ENCODE peak calls at places on chromosomes 13 and 19, in five cellular contexts. L is lower lobe of right lung, X is brain microvascular endothelial cell, S is heart left ventricle, H is Karpas-422. I is an unnamed sample.
A peak's percentile ranks its signal among the peaks of the same experiment; 100 is the strongest.

GRCh38 chr13:77398825-77399620 is 72.1 kb upstream of the MYCBP2 start:
- DNase-seq in L (no peak), X (no peak), S (no peak), H (no peak), I (no peak)

GRCh38 chr19:41528106-41528505 is 47.9 kb upstream of the CEACAM21 start:
- DNase-seq in L (no peak), X (no peak), S (no peak), H (no peak), I (no peak)

GRCh38 chr13:23751195-23751594 is 138.0 kb downstream of the MIPEP start:
- DNase-seq in L (no peak), X (peak; percentile 36), S (no peak), H (no peak), I (no peak)

GRCh38 chr13:87444135-87444534 is 227.0 kb upstream of the SLITRK5 start:
- DNase-seq in L (no peak), X (no peak), S (no peak), H (no peak), I (no peak)

GRCh38 chr19:5321851-5322681 is 18.5 kb downstream of the PTPRS start:
- DNase-seq in L (no peak), X (no peak), S (no peak), H (peak; percentile 53), I (no peak)

GRCh38 chr13:62920181-62920580 is 1504.5 kb upstream of the PCDH20 start:
- DNase-seq in L (no peak), X (no peak), S (no peak), H (no peak), I (no peak)

GRCh38 chr19:2507109-2507508 is 31.2 kb downstream of the GADD45B start:
- DNase-seq in L (no peak), X (peak; percentile 60), S (no peak), H (peak; percentile 46), I (no peak)

GRCh38 chr19:18203408-18203862 is 407 bp downstream of the RAB3A start:
- DNase-seq in L (peak; percentile 77), X (no peak), S (no peak), H (peak; percentile 78), I (no peak)

GRCh38 chr19:30316000-30316491 is 56.1 kb upstream of the ZNF536 start:
- DNase-seq in L (no peak), X (no peak), S (no peak), H (no peak), I (no peak)

GRCh38 chr13:92739306-92739818 is 487.2 kb upstream of the GPC6 start:
- DNase-seq in L (no peak), X (no peak), S (no peak), H (no peak), I (no peak)

GRCh38 chr19:39937094-39937493 is 2.7 kb upstream of the FCGBP start:
- DNase-seq in L (no peak), X (no peak), S (no peak), H (no peak), I (no peak)

GRCh38 chr13:110266431-110266809 is 40.5 kb downstream of the COL4A1 start:
- DNase-seq in L (no peak), X (no peak), S (no peak), H (no peak), I (no peak)

GRCh38 chr19:3039641-3040077 is 10.6 kb upstream of the TLE2 start:
- DNase-seq in L (no peak), X (no peak), S (no peak), H (peak; percentile 54), I (no peak)

GRCh38 chr13:32087955-32088747 is 56.6 kb downstream of the FRY start:
- DNase-seq in L (no peak), X (no peak), S (no peak), H (no peak), I (no peak)

GRCh38 chr19:40603071-40603718 is 2.0 kb downstream of the LTBP4 start:
- DNase-seq in L (no peak), X (no peak), S (peak; percentile 22), H (peak; percentile 61), I (no peak)

GRCh38 chr19:32691952-32692726 is 518 bp downstream of the NUDT19 start:
- DNase-seq in L (peak; percentile 87), X (peak; percentile 48), S (peak; percentile 80), H (peak; percentile 82), I (no peak)

GRCh38 chr19:40585677-40586422 is 9.2 kb downstream of the SHKBP1 start:
- DNase-seq in L (no peak), X (peak; percentile 87), S (no peak), H (no peak), I (no peak)

GRCh38 chr19:8973501-8974091 is 36.6 kb downstream of the MUC16 start:
- DNase-seq in L (no peak), X (peak; percentile 2), S (no peak), H (peak; percentile 71), I (no peak)

GRCh38 chr13:31722684-31723083 is 16.6 kb upstream of the RXFP2 start:
- DNase-seq in L (no peak), X (no peak), S (no peak), H (no peak), I (no peak)

GRCh38 chr13:31399690-31400089 is 199.9 kb downstream of the B3GLCT start:
- DNase-seq in L (no peak), X (no peak), S (no peak), H (no peak), I (no peak)

GRCh38 chr19:4373601-4374441 is 26.5 kb downstream of the SH3GL1 start:
- DNase-seq in L (no peak), X (no peak), S (peak; percentile 71), H (no peak), I (no peak)

GRCh38 chr13:61765940-61766666 is 350.5 kb upstream of the PCDH20 start:
- DNase-seq in L (no peak), X (no peak), S (no peak), H (no peak), I (no peak)

GRCh38 chr13:100269837-100270236 is 180.9 kb downstream of the PCCA start:
- DNase-seq in L (peak; percentile 77), X (peak; percentile 66), S (peak; percentile 73), H (no peak), I (no peak)

GRCh38 chr13:113774177-113775107 is 15.4 kb downstream of the TMEM255B start:
- DNase-seq in L (no peak), X (no peak), S (no peak), H (no peak), I (no peak)

GRCh38 chr19:11338164-11338563 is 1.3 kb downstream of the RAB3D start:
- DNase-seq in L (no peak), X (no peak), S (peak; percentile 11), H (no peak), I (no peak)

GRCh38 chr19:3186377-3186688 is 603 bp downstream of the NCLN start:
- DNase-seq in L (no peak), X (no peak), S (peak; percentile 31), H (peak; percentile 61), I (no peak)

GRCh38 chr19:18274303-18274775 is at the start of gene IQCN:
- DNase-seq in L (no peak), X (peak; percentile 29), S (no peak), H (no peak), I (no peak)

GRCh38 chr13:44219808-44220544 is 153.6 kb upstream of the SERP2 start:
- DNase-seq in L (no peak), X (peak; percentile 77), S (no peak), H (no peak), I (no peak)

GRCh38 chr19:11480927-11481776 is at the start of gene ELAVL3:
- DNase-seq in L (no peak), X (no peak), S (no peak), H (no peak), I (no peak)

GRCh38 chr13:100512422-100512821 is 76.2 kb downstream of the GGACT start:
- DNase-seq in L (no peak), X (peak; percentile 49), S (no peak), H (no peak), I (no peak)

GRCh38 chr13:59750860-59751259 is 412.9 kb downstream of the DIAPH3 start:
- DNase-seq in L (no peak), X (peak; percentile 80), S (no peak), H (no peak), I (no peak)
- H3K4me3 ChIP-seq in L (no peak overlapping the region), X (peak overlapping the region; percentile 41), S (no peak overlapping the region), H (no peak overlapping the region), I (no peak overlapping the region)

GRCh38 chr19:50910722-50911121 is 473 bp downstream of the KLK4 start:
- DNase-seq in L (no peak), X (no peak), S (no peak), H (no peak), I (no peak)

GRCh38 chr19:50909240-50910070 is 1.7 kb downstream of the KLK4 start:
- DNase-seq in L (peak; percentile 59), X (peak; percentile 43), S (no peak), H (peak; percentile 89), I (no peak)

GRCh38 chr19:50911206-50912101 is at the start of gene KLK4:
- DNase-seq in L (no peak), X (no peak), S (no peak), H (no peak), I (no peak)

GRCh38 chr19:50906217-50906616 is 5.0 kb downstream of the KLK4 start:
- DNase-seq in L (no peak), X (no peak), S (no peak), H (peak; percentile 90), I (no peak)

DNA sequence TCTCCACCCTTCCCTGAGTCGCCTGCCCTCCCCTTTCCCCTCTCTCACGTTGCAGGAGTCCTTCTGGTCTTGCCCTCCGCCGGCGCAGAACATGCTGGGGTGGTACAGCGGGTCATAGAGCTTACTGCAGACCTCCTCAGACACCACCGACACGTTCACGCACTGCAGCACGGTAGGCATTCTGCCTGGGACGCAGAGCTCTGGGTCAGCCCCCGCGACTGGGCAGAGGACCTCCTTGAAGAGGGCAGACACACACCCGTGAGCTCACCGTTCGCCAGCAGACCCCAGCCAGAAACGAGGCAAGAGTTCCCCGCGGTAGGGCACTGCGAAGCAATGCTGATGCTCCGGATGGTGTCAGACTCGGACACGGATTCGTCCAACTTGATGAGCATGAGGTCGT is 2.9 kb downstream of the KLK4 start:
- DNase-seq in L (no peak), X (no peak), S (no peak), H (no peak), I (no peak)
- H3K27ac ChIP-seq in L (no peak overlapping the region), X (no peak overlapping the region), S (no peak overlapping the region), H (no peak overlapping the region), I (no peak overlapping the region)

DNA sequence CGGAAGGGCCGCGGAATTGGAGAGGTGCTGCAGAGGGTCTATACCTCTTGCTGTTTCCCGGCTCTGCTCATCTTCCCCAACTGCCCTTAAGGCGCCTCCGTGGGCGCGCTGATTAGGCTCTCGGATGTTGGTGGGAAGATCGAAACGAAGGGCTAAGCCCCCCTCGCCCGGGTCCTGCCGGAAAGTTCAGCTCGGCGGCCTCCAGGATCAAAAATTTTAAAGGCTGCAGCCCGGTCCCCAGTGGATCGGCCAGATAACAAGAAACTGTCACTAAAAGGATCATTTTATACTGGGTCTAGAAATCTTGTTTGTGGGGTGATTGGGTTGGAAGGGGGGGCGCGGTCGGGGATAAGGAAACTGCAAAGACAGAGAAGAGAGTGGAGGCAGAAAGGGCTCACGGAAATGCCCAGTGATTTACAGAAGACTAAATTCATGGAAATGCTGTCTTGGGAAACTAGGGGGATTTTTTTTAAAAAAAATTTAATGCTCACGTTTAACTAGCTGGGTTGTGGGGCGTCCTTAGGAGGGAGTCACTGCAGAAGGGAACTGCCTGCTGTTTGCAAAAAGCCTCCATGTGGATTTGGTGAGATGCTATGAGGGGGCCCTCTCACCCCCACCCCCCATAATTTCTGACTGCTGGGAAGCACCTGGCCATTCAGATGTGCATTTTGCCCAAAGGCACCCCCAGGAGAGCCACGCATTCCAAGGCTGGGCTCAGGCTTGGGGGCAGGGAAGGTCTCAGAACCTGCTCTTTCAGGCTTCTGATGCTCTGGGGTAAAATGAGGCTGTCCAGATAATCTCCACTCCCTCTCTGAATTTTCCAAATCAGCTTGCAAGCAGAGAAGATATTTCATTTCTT is 7.7 kb downstream of the CDX2 start:
- DNase-seq in L (no peak), X (no peak), S (no peak), H (no peak), I (no peak)
- H3K4me3 ChIP-seq in L (peak overlapping the region; percentile 45), X (no peak overlapping the region), S (peak overlapping the region; percentile 38), H (no peak overlapping the region), I (no peak overlapping the region)

GRCh38 chr13:38960175-38960574 is 30.5 kb downstream of the STOML3 start:
- DNase-seq in L (no peak), X (no peak), S (no peak), H (no peak), I (no peak)
- H3K27ac ChIP-seq in L (no peak overlapping the region), X (no peak overlapping the region), S (no peak overlapping the region), H (no peak overlapping the region), I (no peak overlapping the region)